ENCODE peak calls at places on chromosome 7, in four cellular contexts. One of them, this sample, is unnamed. For H3K4me1, the result is how much of the 10 kb centered on the place peaks cover.

GRCh38 chr7:151726875-151727578 is 149.9 kb downstream of the PRKAG2 start:
- DNase-seq in lower lobe of right lung: no peak
- DNase-seq in fibroblast of lung: no peak
- DNase-seq in cardiac muscle cell: no peak
- DNase-seq in this sample: peak

GRCh38 chr7:33903770-33904679 is 1.3 kb upstream of the BMPER start:
- DNase-seq in lower lobe of right lung: peak
- DNase-seq in fibroblast of lung: peak
- DNase-seq in cardiac muscle cell: peak
- DNase-seq in this sample: peak

GRCh38 chr7:73369009-73369408 is 41.0 kb downstream of the FKBP6 start:
- DNase-seq in lower lobe of right lung: no peak
- DNase-seq in fibroblast of lung: no peak
- DNase-seq in cardiac muscle cell: no peak
- DNase-seq in this sample: no peak

GRCh38 chr7:33243319-33243881 is 114.0 kb downstream of the BBS9 start:
- DNase-seq in lower lobe of right lung: no peak
- DNase-seq in fibroblast of lung: peak
- DNase-seq in cardiac muscle cell: peak
- DNase-seq in this sample: no peak

GRCh38 chr7:1009747-1010146 is 26.8 kb downstream of the CYP2W1 start:
- DNase-seq in lower lobe of right lung: no peak
- DNase-seq in fibroblast of lung: no peak
- DNase-seq in cardiac muscle cell: no peak
- DNase-seq in this sample: no peak

GRCh38 chr7:140674356-140674800 is 1.6 kb downstream of the ADCK2 start:
- DNase-seq in lower lobe of right lung: peak
- DNase-seq in fibroblast of lung: no peak
- DNase-seq in cardiac muscle cell: no peak
- DNase-seq in this sample: peak

GRCh38 chr7:116231543-116232401 is 21.4 kb downstream of the TES start:
- DNase-seq in lower lobe of right lung: no peak
- DNase-seq in fibroblast of lung: peak
- DNase-seq in cardiac muscle cell: peak
- DNase-seq in this sample: no peak

GRCh38 chr7:41809487-41810257 is 106.8 kb upstream of the INHBA start:
- DNase-seq in lower lobe of right lung: peak
- DNase-seq in fibroblast of lung: peak
- DNase-seq in cardiac muscle cell: no peak
- DNase-seq in this sample: no peak

GRCh38 chr7:78768859-78769258 is 684.6 kb downstream of the MAGI2 start:
- DNase-seq in lower lobe of right lung: no peak
- DNase-seq in fibroblast of lung: no peak
- DNase-seq in cardiac muscle cell: peak
- DNase-seq in this sample: no peak
- TF ChIP-seq CTCF in lower lobe of right lung: no peak
- TF ChIP-seq CTCF in fibroblast of lung: no peak
- TF ChIP-seq CTCF in cardiac muscle cell: no peak
- TF ChIP-seq CTCF in this sample: no peak

GRCh38 chr7:78317371-78317770 is 518.8 kb downstream of the PHTF2 start:
- DNase-seq in lower lobe of right lung: no peak
- DNase-seq in fibroblast of lung: no peak
- DNase-seq in cardiac muscle cell: no peak
- DNase-seq in this sample: no peak
- H3K27ac ChIP-seq in lower lobe of right lung: no peak
- H3K27ac ChIP-seq in fibroblast of lung: no peak
- H3K27ac ChIP-seq in cardiac muscle cell: no peak
- H3K27ac ChIP-seq in this sample: no peak

GRCh38 chr7:17103984-17104383 is 194.5 kb upstream of the AHR start:
- DNase-seq in lower lobe of right lung: no peak
- DNase-seq in fibroblast of lung: peak
- DNase-seq in cardiac muscle cell: peak
- DNase-seq in this sample: no peak
- H3K4me1 ChIP-seq in lower lobe of right lung: under half
- H3K4me1 ChIP-seq in fibroblast of lung: under half
- H3K4me1 ChIP-seq in cardiac muscle cell: under half
- H3K4me1 ChIP-seq in this sample: under half

GRCh38 chr7:122887198-122887597 is 938 bp upstream of the CADPS2 start:
- DNase-seq in lower lobe of right lung: peak
- DNase-seq in fibroblast of lung: peak
- DNase-seq in cardiac muscle cell: peak
- DNase-seq in this sample: peak
- TF ChIP-seq CTCF in lower lobe of right lung: peak
- TF ChIP-seq CTCF in fibroblast of lung: peak
- TF ChIP-seq CTCF in cardiac muscle cell: peak
- TF ChIP-seq CTCF in this sample: no peak

GRCh38 chr7:5774790-5775189 is 6.7 kb downstream of the RNF216 start:
- DNase-seq in lower lobe of right lung: no peak
- DNase-seq in fibroblast of lung: no peak
- DNase-seq in cardiac muscle cell: no peak
- DNase-seq in this sample: no peak
- H3K27ac ChIP-seq in lower lobe of right lung: no peak
- H3K27ac ChIP-seq in fibroblast of lung: no peak
- H3K27ac ChIP-seq in cardiac muscle cell: no peak
- H3K27ac ChIP-seq in this sample: no peak

GRCh38 chr7:2714636-2715035 is 26.6 kb downstream of the AMZ1 start:
- DNase-seq in lower lobe of right lung: no peak
- DNase-seq in fibroblast of lung: no peak
- DNase-seq in cardiac muscle cell: no peak
- DNase-seq in this sample: no peak
- H3K4me1 ChIP-seq in lower lobe of right lung: half or more
- H3K4me1 ChIP-seq in fibroblast of lung: under half
- H3K4me1 ChIP-seq in cardiac muscle cell: half or more
- H3K4me1 ChIP-seq in this sample: under half

DNA sequence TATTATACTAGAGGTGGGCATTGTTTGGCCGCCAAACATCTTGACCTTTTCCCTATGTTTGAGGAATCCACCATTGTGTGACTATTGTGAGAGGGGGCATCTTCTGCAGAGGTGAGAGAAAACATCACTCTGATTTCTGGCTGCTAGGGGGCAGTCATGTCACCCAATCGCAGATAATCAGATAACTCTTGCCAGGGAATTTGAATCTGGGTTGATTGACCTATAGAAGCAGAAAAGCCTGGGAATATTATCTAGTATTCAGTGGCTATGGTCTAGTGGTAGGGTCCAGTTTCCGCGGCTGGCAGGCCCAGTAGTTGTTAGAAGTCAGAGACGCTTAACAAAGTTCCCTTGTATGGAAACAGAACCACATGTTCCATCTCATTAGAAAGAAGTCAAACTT is 808.5 kb downstream of the PHTF2 start:
- DNase-seq in lower lobe of right lung: no peak
- DNase-seq in fibroblast of lung: peak
- DNase-seq in cardiac muscle cell: no peak
- DNase-seq in this sample: no peak
- TF ChIP-seq CTCF in lower lobe of right lung: no peak
- TF ChIP-seq CTCF in fibroblast of lung: peak
- TF ChIP-seq CTCF in cardiac muscle cell: no peak
- TF ChIP-seq CTCF in this sample: no peak

GRCh38 chr7:155173905-155174304 is 103.8 kb downstream of the HTR5A start:
- DNase-seq in lower lobe of right lung: no peak
- DNase-seq in fibroblast of lung: no peak
- DNase-seq in cardiac muscle cell: no peak
- DNase-seq in this sample: no peak

GRCh38 chr7:155183655-155184054 is 113.5 kb downstream of the HTR5A start:
- DNase-seq in lower lobe of right lung: no peak
- DNase-seq in fibroblast of lung: no peak
- DNase-seq in cardiac muscle cell: no peak
- DNase-seq in this sample: no peak

GRCh38 chr7:155182406-155182970 is 112.4 kb downstream of the HTR5A start:
- DNase-seq in lower lobe of right lung: no peak
- DNase-seq in fibroblast of lung: no peak
- DNase-seq in cardiac muscle cell: no peak
- DNase-seq in this sample: no peak

GRCh38 chr7:155181768-155182167 is 111.6 kb downstream of the HTR5A start:
- DNase-seq in lower lobe of right lung: no peak
- DNase-seq in fibroblast of lung: no peak
- DNase-seq in cardiac muscle cell: no peak
- DNase-seq in this sample: no peak

DNA sequence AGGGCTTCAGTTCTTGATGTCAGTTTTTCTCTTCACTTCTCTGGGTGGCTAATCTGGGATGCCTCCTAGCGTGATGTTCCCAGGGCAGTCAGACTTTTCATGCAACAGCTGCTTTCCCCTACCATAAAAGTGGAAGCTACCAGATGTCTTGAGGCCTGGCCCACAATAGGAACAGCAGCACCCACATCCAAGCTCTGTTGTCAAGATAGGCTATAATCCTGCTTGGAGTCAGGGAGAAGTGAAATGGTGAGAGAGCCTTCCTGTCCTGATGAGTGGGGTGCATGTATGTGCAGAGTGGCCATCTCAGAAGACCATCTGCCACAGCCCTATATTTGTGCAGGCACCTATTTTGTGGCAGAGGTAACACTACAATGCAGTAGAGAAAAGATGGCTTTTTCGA is 108.0 kb downstream of the HTR5A start:
- DNase-seq in lower lobe of right lung: no peak
- DNase-seq in fibroblast of lung: no peak
- DNase-seq in cardiac muscle cell: no peak
- DNase-seq in this sample: no peak
- H3K27ac ChIP-seq in lower lobe of right lung: no peak
- H3K27ac ChIP-seq in fibroblast of lung: no peak
- H3K27ac ChIP-seq in cardiac muscle cell: no peak
- H3K27ac ChIP-seq in this sample: no peak

DNA sequence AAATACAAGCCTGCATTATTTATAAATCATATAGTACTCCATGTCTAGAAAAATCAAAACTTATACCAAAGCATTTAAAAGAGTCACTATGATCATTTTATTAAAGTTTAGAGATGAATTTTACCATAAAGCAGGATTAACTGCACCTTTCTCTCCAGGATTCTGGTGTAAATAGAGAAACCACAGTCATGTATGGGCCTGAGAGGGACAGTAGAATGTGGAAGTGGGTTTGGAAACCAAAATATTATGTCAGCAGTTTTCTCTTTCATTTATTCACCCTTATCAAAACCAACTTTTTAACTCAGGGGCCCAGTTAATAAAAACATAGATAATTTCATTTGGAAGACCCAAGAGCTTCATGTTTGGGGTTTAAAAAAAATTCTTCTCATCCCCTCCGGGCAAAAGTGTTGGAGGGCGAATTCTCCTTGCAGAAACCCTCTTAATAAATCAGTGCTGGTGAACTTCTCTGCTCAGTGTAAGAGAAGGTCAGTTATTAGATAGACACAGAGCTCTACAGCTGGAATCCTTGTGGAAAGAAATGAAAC is 266.2 kb downstream of the CREB5 start:
- DNase-seq in lower lobe of right lung: no peak
- DNase-seq in fibroblast of lung: no peak
- DNase-seq in cardiac muscle cell: no peak
- DNase-seq in this sample: no peak
- H3K4me1 ChIP-seq in lower lobe of right lung: under half
- H3K4me1 ChIP-seq in fibroblast of lung: under half
- H3K4me1 ChIP-seq in cardiac muscle cell: under half
- H3K4me1 ChIP-seq in this sample: under half